ENCODE peak calls at places on chromosomes 11 and 22, in seven cellular contexts. One of them, this sample, is unnamed.

GRCh38 chr11:2737876-2738275 is 38.1 kb upstream of the KCNQ1OT1 start:
- DNase-seq in A673: no peak
- DNase-seq in foreskin fibroblast: no peak
- DNase-seq in PC-9: no peak
- DNase-seq in lower leg skin: no peak
- DNase-seq in NCI-H510A treated with DMSO at 0.1 percent for 48 hours: no peak
- DNase-seq in activated effector memory CD4-positive, alpha-beta T cell treated with anti-CD3 and anti-CD28 coated beads, Interleukin-2, amount 50 U/mL, for 16 hours: no peak
- DNase-seq in this sample: peak

GRCh38 chr11:33869511-33870422 is 22.1 kb downstream of the LMO2 start:
- DNase-seq in A673: peak
- DNase-seq in foreskin fibroblast: no peak
- DNase-seq in PC-9: no peak
- DNase-seq in lower leg skin: no peak
- DNase-seq in NCI-H510A treated with DMSO at 0.1 percent for 48 hours: peak
- DNase-seq in activated effector memory CD4-positive, alpha-beta T cell treated with anti-CD3 and anti-CD28 coated beads, Interleukin-2, amount 50 U/mL, for 16 hours: no peak
- DNase-seq in this sample: no peak

GRCh38 chr22:50347157-50347556 is 4.0 kb downstream of the PPP6R2 start:
- DNase-seq in A673: no peak
- DNase-seq in foreskin fibroblast: no peak
- DNase-seq in PC-9: no peak
- DNase-seq in lower leg skin: no peak
- DNase-seq in NCI-H510A treated with DMSO at 0.1 percent for 48 hours: no peak
- DNase-seq in activated effector memory CD4-positive, alpha-beta T cell treated with anti-CD3 and anti-CD28 coated beads, Interleukin-2, amount 50 U/mL, for 16 hours: no peak
- DNase-seq in this sample: no peak

GRCh38 chr11:57978686-57979531 is 44.8 kb upstream of the OR9Q1 start:
- DNase-seq in A673: no peak
- DNase-seq in foreskin fibroblast: no peak
- DNase-seq in PC-9: no peak
- DNase-seq in lower leg skin: no peak
- DNase-seq in NCI-H510A treated with DMSO at 0.1 percent for 48 hours: no peak
- DNase-seq in activated effector memory CD4-positive, alpha-beta T cell treated with anti-CD3 and anti-CD28 coated beads, Interleukin-2, amount 50 U/mL, for 16 hours: no peak
- DNase-seq in this sample: peak

GRCh38 chr22:43449205-43449830 is 37.5 kb downstream of the MPPED1 start:
- DNase-seq in A673: peak
- DNase-seq in foreskin fibroblast: no peak
- DNase-seq in PC-9: no peak
- DNase-seq in lower leg skin: no peak
- DNase-seq in NCI-H510A treated with DMSO at 0.1 percent for 48 hours: no peak
- DNase-seq in activated effector memory CD4-positive, alpha-beta T cell treated with anti-CD3 and anti-CD28 coated beads, Interleukin-2, amount 50 U/mL, for 16 hours: no peak
- DNase-seq in this sample: no peak

GRCh38 chr22:27785818-27786217 is 15.7 kb downstream of the MN1 start:
- DNase-seq in A673: no peak
- DNase-seq in foreskin fibroblast: no peak
- DNase-seq in PC-9: no peak
- DNase-seq in lower leg skin: no peak
- DNase-seq in NCI-H510A treated with DMSO at 0.1 percent for 48 hours: no peak
- DNase-seq in activated effector memory CD4-positive, alpha-beta T cell treated with anti-CD3 and anti-CD28 coated beads, Interleukin-2, amount 50 U/mL, for 16 hours: no peak
- DNase-seq in this sample: no peak

GRCh38 chr22:43292633-43293025 is 50.5 kb downstream of the SCUBE1 start:
- DNase-seq in A673: no peak
- DNase-seq in foreskin fibroblast: no peak
- DNase-seq in PC-9: no peak
- DNase-seq in lower leg skin: no peak
- DNase-seq in NCI-H510A treated with DMSO at 0.1 percent for 48 hours: peak
- DNase-seq in activated effector memory CD4-positive, alpha-beta T cell treated with anti-CD3 and anti-CD28 coated beads, Interleukin-2, amount 50 U/mL, for 16 hours: no peak
- DNase-seq in this sample: no peak

GRCh38 chr11:3222941-3223905 is 4.6 kb upstream of the MRGPRG start:
- DNase-seq in A673: no peak
- DNase-seq in foreskin fibroblast: no peak
- DNase-seq in PC-9: no peak
- DNase-seq in lower leg skin: no peak
- DNase-seq in NCI-H510A treated with DMSO at 0.1 percent for 48 hours: no peak
- DNase-seq in activated effector memory CD4-positive, alpha-beta T cell treated with anti-CD3 and anti-CD28 coated beads, Interleukin-2, amount 50 U/mL, for 16 hours: peak
- DNase-seq in this sample: no peak

GRCh38 chr11:116651757-116652237 is 121.0 kb downstream of the BUD13 start:
- DNase-seq in A673: no peak
- DNase-seq in foreskin fibroblast: no peak
- DNase-seq in PC-9: no peak
- DNase-seq in lower leg skin: no peak
- DNase-seq in NCI-H510A treated with DMSO at 0.1 percent for 48 hours: no peak
- DNase-seq in activated effector memory CD4-positive, alpha-beta T cell treated with anti-CD3 and anti-CD28 coated beads, Interleukin-2, amount 50 U/mL, for 16 hours: no peak
- DNase-seq in this sample: no peak

GRCh38 chr11:47408598-47409439 is 429 bp downstream of the SLC39A13 start:
- DNase-seq in A673: no peak
- DNase-seq in foreskin fibroblast: peak
- DNase-seq in PC-9: peak
- DNase-seq in lower leg skin: no peak
- DNase-seq in NCI-H510A treated with DMSO at 0.1 percent for 48 hours: no peak
- DNase-seq in activated effector memory CD4-positive, alpha-beta T cell treated with anti-CD3 and anti-CD28 coated beads, Interleukin-2, amount 50 U/mL, for 16 hours: peak
- DNase-seq in this sample: no peak

GRCh38 chr11:20261526-20261925 is 101.3 kb upstream of the DBX1 start:
- DNase-seq in A673: no peak
- DNase-seq in foreskin fibroblast: no peak
- DNase-seq in PC-9: no peak
- DNase-seq in lower leg skin: no peak
- DNase-seq in NCI-H510A treated with DMSO at 0.1 percent for 48 hours: no peak
- DNase-seq in activated effector memory CD4-positive, alpha-beta T cell treated with anti-CD3 and anti-CD28 coated beads, Interleukin-2, amount 50 U/mL, for 16 hours: no peak
- DNase-seq in this sample: no peak

GRCh38 chr22:25482091-25482760 is 82.2 kb upstream of the GRK3 start:
- DNase-seq in A673: no peak
- DNase-seq in foreskin fibroblast: no peak
- DNase-seq in PC-9: no peak
- DNase-seq in lower leg skin: no peak
- DNase-seq in NCI-H510A treated with DMSO at 0.1 percent for 48 hours: no peak
- DNase-seq in activated effector memory CD4-positive, alpha-beta T cell treated with anti-CD3 and anti-CD28 coated beads, Interleukin-2, amount 50 U/mL, for 16 hours: no peak
- DNase-seq in this sample: no peak

GRCh38 chr22:25027552-25027951 is 75.0 kb downstream of the KIAA1671 start:
- DNase-seq in A673: no peak
- DNase-seq in foreskin fibroblast: no peak
- DNase-seq in PC-9: no peak
- DNase-seq in lower leg skin: no peak
- DNase-seq in NCI-H510A treated with DMSO at 0.1 percent for 48 hours: no peak
- DNase-seq in activated effector memory CD4-positive, alpha-beta T cell treated with anti-CD3 and anti-CD28 coated beads, Interleukin-2, amount 50 U/mL, for 16 hours: no peak
- DNase-seq in this sample: no peak

GRCh38 chr11:92838655-92839334 is 130.7 kb upstream of the MTNR1B start:
- DNase-seq in A673: peak
- DNase-seq in foreskin fibroblast: no peak
- DNase-seq in PC-9: no peak
- DNase-seq in lower leg skin: no peak
- DNase-seq in NCI-H510A treated with DMSO at 0.1 percent for 48 hours: peak
- DNase-seq in activated effector memory CD4-positive, alpha-beta T cell treated with anti-CD3 and anti-CD28 coated beads, Interleukin-2, amount 50 U/mL, for 16 hours: no peak
- DNase-seq in this sample: no peak

GRCh38 chr11:118921121-118921928 is 4.4 kb downstream of the BCL9L start:
- DNase-seq in A673: peak
- DNase-seq in foreskin fibroblast: peak
- DNase-seq in PC-9: peak
- DNase-seq in lower leg skin: peak
- DNase-seq in NCI-H510A treated with DMSO at 0.1 percent for 48 hours: no peak
- DNase-seq in activated effector memory CD4-positive, alpha-beta T cell treated with anti-CD3 and anti-CD28 coated beads, Interleukin-2, amount 50 U/mL, for 16 hours: no peak
- DNase-seq in this sample: peak

GRCh38 chr11:22875869-22876473 is 15.7 kb upstream of the CCDC179 start:
- DNase-seq in A673: peak
- DNase-seq in foreskin fibroblast: peak
- DNase-seq in PC-9: peak
- DNase-seq in lower leg skin: peak
- DNase-seq in NCI-H510A treated with DMSO at 0.1 percent for 48 hours: peak
- DNase-seq in activated effector memory CD4-positive, alpha-beta T cell treated with anti-CD3 and anti-CD28 coated beads, Interleukin-2, amount 50 U/mL, for 16 hours: peak
- DNase-seq in this sample: peak

GRCh38 chr11:110251837-110252236 is 44.6 kb downstream of the RDX start:
- DNase-seq in A673: peak
- DNase-seq in foreskin fibroblast: peak
- DNase-seq in PC-9: peak
- DNase-seq in lower leg skin: no peak
- DNase-seq in NCI-H510A treated with DMSO at 0.1 percent for 48 hours: no peak
- DNase-seq in activated effector memory CD4-positive, alpha-beta T cell treated with anti-CD3 and anti-CD28 coated beads, Interleukin-2, amount 50 U/mL, for 16 hours: no peak
- DNase-seq in this sample: no peak

GRCh38 chr11:3161720-3162409 is 3.2 kb downstream of the OSBPL5 start:
- DNase-seq in A673: no peak
- DNase-seq in foreskin fibroblast: no peak
- DNase-seq in PC-9: no peak
- DNase-seq in lower leg skin: no peak
- DNase-seq in NCI-H510A treated with DMSO at 0.1 percent for 48 hours: no peak
- DNase-seq in activated effector memory CD4-positive, alpha-beta T cell treated with anti-CD3 and anti-CD28 coated beads, Interleukin-2, amount 50 U/mL, for 16 hours: no peak
- DNase-seq in this sample: no peak

GRCh38 chr22:37141971-37142647 is 7.6 kb downstream of the IL2RB start:
- DNase-seq in A673: no peak
- DNase-seq in foreskin fibroblast: no peak
- DNase-seq in PC-9: no peak
- DNase-seq in lower leg skin: no peak
- DNase-seq in NCI-H510A treated with DMSO at 0.1 percent for 48 hours: no peak
- DNase-seq in activated effector memory CD4-positive, alpha-beta T cell treated with anti-CD3 and anti-CD28 coated beads, Interleukin-2, amount 50 U/mL, for 16 hours: no peak
- DNase-seq in this sample: no peak

GRCh38 chr11:62552465-62552782 is 5.8 kb upstream of the AHNAK start:
- DNase-seq in A673: peak
- DNase-seq in foreskin fibroblast: peak
- DNase-seq in PC-9: peak
- DNase-seq in lower leg skin: no peak
- DNase-seq in NCI-H510A treated with DMSO at 0.1 percent for 48 hours: no peak
- DNase-seq in activated effector memory CD4-positive, alpha-beta T cell treated with anti-CD3 and anti-CD28 coated beads, Interleukin-2, amount 50 U/mL, for 16 hours: no peak
- DNase-seq in this sample: no peak

GRCh38 chr11:10906521-10906920 is 48.7 kb upstream of the ZBED5 start:
- DNase-seq in A673: peak
- DNase-seq in foreskin fibroblast: peak
- DNase-seq in PC-9: peak
- DNase-seq in lower leg skin: no peak
- DNase-seq in NCI-H510A treated with DMSO at 0.1 percent for 48 hours: no peak
- DNase-seq in activated effector memory CD4-positive, alpha-beta T cell treated with anti-CD3 and anti-CD28 coated beads, Interleukin-2, amount 50 U/mL, for 16 hours: no peak
- DNase-seq in this sample: no peak

GRCh38 chr11:68441466-68442230 is 18.9 kb upstream of the PPP6R3 start:
- DNase-seq in A673: peak
- DNase-seq in foreskin fibroblast: peak
- DNase-seq in PC-9: no peak
- DNase-seq in lower leg skin: no peak
- DNase-seq in NCI-H510A treated with DMSO at 0.1 percent for 48 hours: no peak
- DNase-seq in activated effector memory CD4-positive, alpha-beta T cell treated with anti-CD3 and anti-CD28 coated beads, Interleukin-2, amount 50 U/mL, for 16 hours: no peak
- DNase-seq in this sample: no peak

GRCh38 chr11:131745405-131745804 is 375.0 kb downstream of the NTM start:
- DNase-seq in A673: no peak
- DNase-seq in foreskin fibroblast: peak
- DNase-seq in PC-9: no peak
- DNase-seq in lower leg skin: no peak
- DNase-seq in NCI-H510A treated with DMSO at 0.1 percent for 48 hours: no peak
- DNase-seq in activated effector memory CD4-positive, alpha-beta T cell treated with anti-CD3 and anti-CD28 coated beads, Interleukin-2, amount 50 U/mL, for 16 hours: no peak
- DNase-seq in this sample: no peak

GRCh38 chr22:37747090-37747714 is 50.4 kb downstream of the TRIOBP start:
- DNase-seq in A673: no peak
- DNase-seq in foreskin fibroblast: peak
- DNase-seq in PC-9: peak
- DNase-seq in lower leg skin: no peak
- DNase-seq in NCI-H510A treated with DMSO at 0.1 percent for 48 hours: no peak
- DNase-seq in activated effector memory CD4-positive, alpha-beta T cell treated with anti-CD3 and anti-CD28 coated beads, Interleukin-2, amount 50 U/mL, for 16 hours: no peak
- DNase-seq in this sample: no peak

GRCh38 chr11:14623036-14623435 is 20.6 kb upstream of the PDE3B start:
- DNase-seq in A673: peak
- DNase-seq in foreskin fibroblast: no peak
- DNase-seq in PC-9: no peak
- DNase-seq in lower leg skin: no peak
- DNase-seq in NCI-H510A treated with DMSO at 0.1 percent for 48 hours: no peak
- DNase-seq in activated effector memory CD4-positive, alpha-beta T cell treated with anti-CD3 and anti-CD28 coated beads, Interleukin-2, amount 50 U/mL, for 16 hours: no peak
- DNase-seq in this sample: no peak

This sample was measured in HuH-7.